ENCODE peak calls at places on chromosome 1, in eight cellular contexts. One of them, this sample, is unnamed.

GRCh38 chr1:204507317-204508105 is 8.7 kb upstream of the MDM4 start:
- DNase-seq in substantia nigra: no peak
- DNase-seq in tibial artery: no peak
- DNase-seq in C1 segment of cervical spinal cord: peak; percentile 17
- DNase-seq in cardiac fibroblast: peak; percentile 63
- DNase-seq in T-helper 9 cell: no peak
- DNase-seq in stimulated activated naive CD8-positive, alpha-beta T cell treated with anti-CD3 and anti-CD28 coated beads, Interleukin-15, Interleukin-2, amounts not matched to agents 100 U/mL and 50 U/mL, for 24 hours: peak; percentile 46
- DNase-seq in BE2C: peak; percentile 75
- DNase-seq in this sample: peak; percentile 82

GRCh38 chr1:72366473-72366872 is 84.1 kb upstream of the NEGR1 start:
- DNase-seq in substantia nigra: no peak
- DNase-seq in tibial artery: no peak
- DNase-seq in C1 segment of cervical spinal cord: no peak
- DNase-seq in cardiac fibroblast: peak; percentile 57
- DNase-seq in T-helper 9 cell: no peak
- DNase-seq in stimulated activated naive CD8-positive, alpha-beta T cell treated with anti-CD3 and anti-CD28 coated beads, Interleukin-15, Interleukin-2, amounts not matched to agents 100 U/mL and 50 U/mL, for 24 hours: no peak
- DNase-seq in BE2C: no peak
- DNase-seq in this sample: no peak

GRCh38 chr1:103284270-103284669 is 175.9 kb upstream of the COL11A1 start:
- DNase-seq in substantia nigra: no peak
- DNase-seq in tibial artery: no peak
- DNase-seq in C1 segment of cervical spinal cord: no peak
- DNase-seq in cardiac fibroblast: peak; percentile 4
- DNase-seq in T-helper 9 cell: no peak
- DNase-seq in stimulated activated naive CD8-positive, alpha-beta T cell treated with anti-CD3 and anti-CD28 coated beads, Interleukin-15, Interleukin-2, amounts not matched to agents 100 U/mL and 50 U/mL, for 24 hours: no peak
- DNase-seq in BE2C: no peak
- DNase-seq in this sample: no peak

GRCh38 chr1:167501513-167502191 is 16.7 kb downstream of the CD247 start:
- DNase-seq in substantia nigra: no peak
- DNase-seq in tibial artery: no peak
- DNase-seq in C1 segment of cervical spinal cord: no peak
- DNase-seq in cardiac fibroblast: no peak
- DNase-seq in T-helper 9 cell: no peak
- DNase-seq in stimulated activated naive CD8-positive, alpha-beta T cell treated with anti-CD3 and anti-CD28 coated beads, Interleukin-15, Interleukin-2, amounts not matched to agents 100 U/mL and 50 U/mL, for 24 hours: no peak
- DNase-seq in BE2C: no peak
- DNase-seq in this sample: no peak

GRCh38 chr1:40851643-40852042 is 10.5 kb downstream of the CITED4 start:
- DNase-seq in substantia nigra: no peak
- DNase-seq in tibial artery: no peak
- DNase-seq in C1 segment of cervical spinal cord: no peak
- DNase-seq in cardiac fibroblast: no peak
- DNase-seq in T-helper 9 cell: no peak
- DNase-seq in stimulated activated naive CD8-positive, alpha-beta T cell treated with anti-CD3 and anti-CD28 coated beads, Interleukin-15, Interleukin-2, amounts not matched to agents 100 U/mL and 50 U/mL, for 24 hours: no peak
- DNase-seq in BE2C: no peak
- DNase-seq in this sample: no peak

GRCh38 chr1:214331827-214332423 is 51.0 kb downstream of the SMYD2 start:
- DNase-seq in substantia nigra: peak; percentile 12
- DNase-seq in tibial artery: no peak
- DNase-seq in C1 segment of cervical spinal cord: no peak
- DNase-seq in cardiac fibroblast: peak; percentile 43
- DNase-seq in T-helper 9 cell: peak; percentile 41
- DNase-seq in stimulated activated naive CD8-positive, alpha-beta T cell treated with anti-CD3 and anti-CD28 coated beads, Interleukin-15, Interleukin-2, amounts not matched to agents 100 U/mL and 50 U/mL, for 24 hours: peak; percentile 75
- DNase-seq in BE2C: peak; percentile 65
- DNase-seq in this sample: peak; percentile 49

GRCh38 chr1:166840309-166841302 is 1.3 kb downstream of the POGK start:
- DNase-seq in substantia nigra: no peak
- DNase-seq in tibial artery: no peak
- DNase-seq in C1 segment of cervical spinal cord: no peak
- DNase-seq in cardiac fibroblast: peak; percentile 32
- DNase-seq in T-helper 9 cell: no peak
- DNase-seq in stimulated activated naive CD8-positive, alpha-beta T cell treated with anti-CD3 and anti-CD28 coated beads, Interleukin-15, Interleukin-2, amounts not matched to agents 100 U/mL and 50 U/mL, for 24 hours: no peak
- DNase-seq in BE2C: no peak
- DNase-seq in this sample: peak; percentile 16

GRCh38 chr1:19967808-19968207 is 11.6 kb downstream of the PLA2G2A start:
- DNase-seq in substantia nigra: no peak
- DNase-seq in tibial artery: no peak
- DNase-seq in C1 segment of cervical spinal cord: no peak
- DNase-seq in cardiac fibroblast: no peak
- DNase-seq in T-helper 9 cell: no peak
- DNase-seq in stimulated activated naive CD8-positive, alpha-beta T cell treated with anti-CD3 and anti-CD28 coated beads, Interleukin-15, Interleukin-2, amounts not matched to agents 100 U/mL and 50 U/mL, for 24 hours: no peak
- DNase-seq in BE2C: no peak
- DNase-seq in this sample: peak; percentile 42

GRCh38 chr1:39819091-39819812 is 30.6 kb upstream of the BMP8B start:
- DNase-seq in substantia nigra: no peak
- DNase-seq in tibial artery: no peak
- DNase-seq in C1 segment of cervical spinal cord: no peak
- DNase-seq in cardiac fibroblast: no peak
- DNase-seq in T-helper 9 cell: no peak
- DNase-seq in stimulated activated naive CD8-positive, alpha-beta T cell treated with anti-CD3 and anti-CD28 coated beads, Interleukin-15, Interleukin-2, amounts not matched to agents 100 U/mL and 50 U/mL, for 24 hours: no peak
- DNase-seq in BE2C: no peak
- DNase-seq in this sample: no peak

GRCh38 chr1:224377676-224378006 is 21.0 kb downstream of the CNIH4 start:
- DNase-seq in substantia nigra: no peak
- DNase-seq in tibial artery: no peak
- DNase-seq in C1 segment of cervical spinal cord: no peak
- DNase-seq in cardiac fibroblast: peak; percentile 21
- DNase-seq in T-helper 9 cell: no peak
- DNase-seq in stimulated activated naive CD8-positive, alpha-beta T cell treated with anti-CD3 and anti-CD28 coated beads, Interleukin-15, Interleukin-2, amounts not matched to agents 100 U/mL and 50 U/mL, for 24 hours: peak; percentile 34
- DNase-seq in BE2C: no peak
- DNase-seq in this sample: no peak

GRCh38 chr1:168991667-168992475 is 114.6 kb upstream of the ATP1B1 start:
- DNase-seq in substantia nigra: no peak
- DNase-seq in tibial artery: no peak
- DNase-seq in C1 segment of cervical spinal cord: no peak
- DNase-seq in cardiac fibroblast: no peak
- DNase-seq in T-helper 9 cell: no peak
- DNase-seq in stimulated activated naive CD8-positive, alpha-beta T cell treated with anti-CD3 and anti-CD28 coated beads, Interleukin-15, Interleukin-2, amounts not matched to agents 100 U/mL and 50 U/mL, for 24 hours: no peak
- DNase-seq in BE2C: no peak
- DNase-seq in this sample: peak; percentile 70

This sample was measured in retina.